ENCODE peak calls at places on chromosomes 13 and 19, in seven cellular contexts. F is pancreas; L is aorta; K is CD8-positive, alpha-beta T cell; T is transverse colon; C is CD8-positive, alpha-beta memory T cell; E is ascending aorta. N is an unnamed sample. For H3K4me1, the result is how much of the 10 kb centered on the place peaks cover.

GRCh38 chr13:21997726-21998125 is 326.9 kb downstream of the FGF9 start:
- DNase-seq in C (no peak), L (no peak), K (no peak), E (no peak), F (no peak), T (no peak), N (no peak)

GRCh38 chr19:18269336-18269735 is 4.9 kb downstream of the IQCN start:
- DNase-seq in E (no peak), L (no peak), C (no peak), T (no peak), F (no peak), K (no peak), N (no peak)

GRCh38 chr19:19417618-19418270 is 12.3 kb downstream of the GATAD2A start:
- DNase-seq in E (no peak), L (no peak), F (no peak), C (no peak), T (no peak), K (no peak), N (no peak)

GRCh38 chr19:52190679-52191293 is 934 bp downstream of the PPP2R1A start:
- DNase-seq in C (no peak), F (peak), T (peak), E (no peak), L (peak), K (no peak), N (no peak)

GRCh38 chr13:25468330-25469178 is 96.8 kb downstream of the ATP8A2 start:
- DNase-seq in T (no peak), C (no peak), K (no peak), L (no peak), E (no peak), F (no peak), N (no peak)

GRCh38 chr19:2494447-2495129 is 18.7 kb downstream of the GADD45B start:
- DNase-seq in E (peak), C (peak), F (peak), L (peak), T (peak), K (peak), N (no peak)

GRCh38 chr19:39405930-39406655 is 554 bp upstream of the ZFP36 start:
- DNase-seq in F (no peak), C (peak), L (no peak), E (no peak), T (peak), K (peak), N (peak)

GRCh38 chr19:18672606-18673337 is 10.7 kb upstream of the CRTC1 start:
- DNase-seq in E (no peak), C (no peak), L (peak), K (no peak), F (no peak), T (no peak), N (no peak)

GRCh38 chr13:65336916-65337315 is 1893.2 kb downstream of the PCDH9 start:
- DNase-seq in E (no peak), F (no peak), C (no peak), T (no peak), K (no peak), L (no peak), N (no peak)

GRCh38 chr13:93534181-93534700 is 307.6 kb downstream of the GPC6 start:
- DNase-seq in C (no peak), K (no peak), L (no peak), T (no peak), F (no peak), E (no peak), N (no peak)

GRCh38 chr13:99572921-99573320 is 71.6 kb downstream of the TM9SF2 start:
- DNase-seq in F (no peak), K (no peak), T (no peak), E (no peak), C (no peak), L (no peak), N (no peak)

GRCh38 chr13:42478531-42479156 is 95.3 kb upstream of the TNFSF11 start:
- DNase-seq in E (no peak), K (no peak), T (no peak), F (no peak), L (no peak), C (no peak), N (no peak)

GRCh38 chr19:15438124-15438496 is 11.6 kb downstream of the WIZ start:
- DNase-seq in T (no peak), E (no peak), K (no peak), F (no peak), L (no peak), C (no peak), N (no peak)

GRCh38 chr19:15439078-15439799 is 10.5 kb downstream of the WIZ start:
- DNase-seq in T (no peak), L (no peak), E (no peak), F (no peak), K (no peak), C (no peak), N (peak)

GRCh38 chr19:15438577-15438976 is 11.2 kb downstream of the WIZ start:
- DNase-seq in E (no peak), T (no peak), L (no peak), K (no peak), F (no peak), C (no peak), N (no peak)

GRCh38 chr19:15441317-15441716 is 8.4 kb downstream of the WIZ start:
- DNase-seq in L (no peak), T (no peak), F (no peak), C (no peak), K (no peak), E (no peak), N (no peak)

GRCh38 chr19:15439821-15440641 is 9.7 kb downstream of the WIZ start:
- DNase-seq in T (no peak), C (no peak), F (no peak), E (no peak), L (no peak), K (no peak), N (no peak)
- H3K4me1 ChIP-seq in T (under half), C (under half), F (under half), E (half or more), L (under half), K (under half), N (under half)

DNA sequence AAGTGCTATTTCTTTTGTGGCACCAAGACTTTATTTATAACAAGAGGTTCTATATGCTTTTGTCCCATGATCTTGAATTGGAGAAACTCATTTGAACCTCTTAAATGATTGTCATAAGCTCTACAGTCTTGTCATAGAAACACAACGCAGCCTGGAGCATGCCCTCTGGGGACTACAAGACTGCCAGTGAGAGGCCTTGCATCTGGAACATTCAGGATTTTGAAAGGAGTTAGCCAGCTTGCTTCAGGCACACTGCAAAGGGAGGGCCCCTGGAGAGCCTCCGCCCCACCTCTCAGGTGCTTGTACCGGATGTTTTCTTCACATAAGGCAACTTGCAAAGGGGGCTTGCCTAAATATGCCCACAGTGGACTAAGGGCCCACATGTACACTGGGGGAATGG is 130.5 kb downstream of the LIG4 start:
- DNase-seq in T (no peak), F (no peak), C (no peak), K (no peak), E (no peak), L (no peak), N (no peak)
- H3K4me1 ChIP-seq in T (under half), F (under half), C (under half), K (under half), E (under half), L (under half), N (under half)

DNA sequence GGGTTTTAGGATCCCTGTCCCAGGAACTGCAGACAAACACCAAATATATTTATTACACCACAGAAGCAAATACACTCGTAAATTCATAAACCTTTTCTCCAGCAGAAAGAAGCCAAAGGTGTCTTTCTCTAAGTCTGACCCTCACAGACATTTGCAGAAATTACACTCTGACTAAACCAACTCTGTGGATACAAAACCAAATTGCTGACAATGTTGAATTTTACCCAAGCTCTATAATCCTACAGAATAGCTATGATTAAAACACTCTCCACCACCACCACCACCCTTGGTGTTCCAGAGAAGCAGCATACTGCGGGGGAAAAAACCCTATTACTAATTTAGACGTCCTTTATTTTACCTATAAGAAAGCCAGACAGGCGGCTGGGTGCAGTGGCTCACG is 5.2 kb downstream of the ZNF564 start:
- DNase-seq in K (no peak), T (no peak), C (no peak), L (no peak), F (no peak), E (no peak), N (no peak)
- H3K4me1 ChIP-seq in K (under half), T (under half), C (under half), L (under half), F (under half), E (under half), N (under half)

GRCh38 chr19:5843295-5843927 is 3.9 kb upstream of the FUT6 start:
- DNase-seq in F (no peak), E (no peak), L (no peak), T (no peak), K (no peak), C (no peak), N (no peak)

GRCh38 chr19:5832527-5833216 is 6.8 kb downstream of the FUT6 start:
- DNase-seq in T (no peak), E (no peak), C (no peak), F (no peak), K (no peak), L (no peak), N (no peak)

GRCh38 chr19:5839312-5840017 is at the start of gene FUT6:
- DNase-seq in L (no peak), C (no peak), E (no peak), F (no peak), T (peak), K (no peak), N (no peak)

GRCh38 chr19:5838437-5839311 is 828 bp downstream of the FUT6 start:
- DNase-seq in T (peak), F (no peak), L (no peak), K (no peak), E (no peak), C (no peak), N (no peak)

DNA sequence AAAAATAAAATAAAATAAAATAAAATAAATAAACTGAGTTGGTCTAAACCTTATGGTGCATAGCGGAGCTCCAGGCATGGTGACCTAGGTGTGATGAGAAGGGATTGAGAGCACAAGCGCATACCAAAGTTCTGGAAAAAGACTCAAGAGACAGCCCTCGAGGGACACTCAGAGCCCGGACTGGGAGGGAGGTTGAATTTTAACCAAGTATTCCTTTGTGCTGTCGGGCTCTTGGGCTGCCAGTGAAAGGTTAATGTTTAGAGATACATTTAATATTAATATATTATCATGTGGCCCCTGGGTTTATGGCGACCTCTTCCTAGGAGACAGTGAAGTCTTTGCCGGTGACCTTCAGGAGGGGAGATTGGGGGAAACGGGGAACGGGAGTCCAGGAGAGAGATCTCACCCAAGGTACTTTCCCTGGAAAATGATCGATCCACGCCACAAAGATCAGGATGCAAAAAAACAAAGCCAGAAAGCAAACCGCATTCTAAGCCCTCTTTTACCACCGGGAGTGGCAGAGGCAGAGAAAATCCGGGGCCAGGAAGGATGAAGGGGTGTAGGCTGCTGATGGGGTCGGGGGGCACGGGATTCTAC is 1.6 kb downstream of the FUT6 start:
- DNase-seq in K (no peak), C (no peak), T (no peak), L (no peak), E (no peak), F (no peak), N (no peak)
- H3K4me1 ChIP-seq in K (under half), C (under half), T (under half), L (under half), E (under half), F (under half), N (under half)

DNA sequence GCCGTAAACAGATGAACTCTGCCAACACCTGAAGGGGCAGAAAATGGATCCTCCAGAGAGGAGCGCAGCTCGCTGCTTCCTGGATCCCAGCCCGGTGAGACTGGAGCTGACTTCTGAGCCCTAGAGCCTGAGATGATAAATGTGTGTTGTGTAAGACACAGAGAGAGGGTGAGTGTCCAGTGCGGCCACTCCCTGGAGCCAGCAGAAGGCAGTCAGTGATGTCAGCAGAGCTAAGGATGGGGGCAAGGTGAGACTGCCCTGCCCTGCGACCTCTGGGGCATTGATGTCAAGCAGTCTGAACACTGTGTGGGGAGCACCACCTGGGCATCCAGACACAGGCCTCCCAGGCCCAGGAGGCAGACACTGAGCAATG is 9.7 kb upstream of the SLC35E1 start:
- DNase-seq in L (no peak), F (no peak), T (no peak), C (no peak), K (no peak), E (no peak), N (no peak)
- H3K4me1 ChIP-seq in L (under half), F (under half), T (under half), C (half or more), K (half or more), E (under half), N (under half)

GRCh38 chr19:40806385-40807146 is 7.6 kb downstream of the EGLN2 start:
- DNase-seq in F (peak), L (peak), T (peak), C (peak), K (peak), E (peak), N (peak)
- H3K4me1 ChIP-seq in F (under half), L (under half), T (half or more), C (half or more), K (half or more), E (half or more), N (under half)

DNA sequence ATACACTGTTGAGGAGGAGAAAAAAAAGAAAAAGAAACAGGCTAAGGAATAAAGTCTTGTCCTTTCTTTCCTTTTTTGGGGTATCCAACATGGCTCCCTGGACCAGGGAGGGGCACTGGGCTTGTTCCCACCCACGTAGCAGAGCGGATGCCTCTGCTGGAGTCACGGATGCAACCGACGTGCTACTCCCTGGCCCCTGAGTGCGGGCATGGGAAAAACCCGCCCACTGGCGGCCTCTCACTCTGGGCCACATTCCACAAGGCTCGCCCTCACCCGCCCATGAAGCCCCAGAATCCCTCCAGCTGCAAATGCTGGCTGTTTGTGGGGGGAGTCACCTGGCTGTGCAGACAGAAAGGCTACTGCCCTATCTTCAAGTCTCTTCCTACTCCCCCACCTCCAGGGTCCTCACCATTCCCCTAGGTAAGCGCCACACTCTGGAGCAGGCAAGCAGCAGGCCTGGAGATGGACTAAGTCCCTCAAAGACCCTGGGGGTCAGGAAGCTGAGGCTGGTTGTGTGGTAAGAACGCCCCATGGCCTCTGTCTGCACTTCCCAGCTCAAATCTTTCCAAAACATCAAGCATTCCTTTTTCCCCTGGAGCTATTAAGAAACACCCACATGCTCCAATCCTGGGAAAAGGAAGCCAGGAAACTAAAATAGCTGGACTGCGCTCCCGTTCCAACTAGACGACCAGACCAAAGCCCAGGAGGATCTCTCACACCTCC is 17.8 kb upstream of the EPHX3 start:
- DNase-seq in C (no peak), F (peak), T (no peak), L (peak), K (no peak), E (no peak), N (no peak)
- H3K4me1 ChIP-seq in C (under half), F (under half), T (half or more), L (under half), K (under half), E (half or more), N (under half)

N was measured in DND-41.